ENCODE peak calls at places on chromosomes 12 and 14, in seven cellular contexts. R is H9, I is mesenchymal stem cell, V is IMR-90, Y is H1, H is trophoblast cell, C is mesendoderm. E is an unnamed sample.

GRCh38 chr12:120830052-120830940 is 73.9 kb downstream of the SPPL3 start:
- DNase-seq in R (no peak), H (no peak), C (peak; percentile 43), I (peak; percentile 39), V (peak; percentile 12), Y (no peak), E (no peak)

GRCh38 chr14:26859483-26859882 is 261.6 kb upstream of the NOVA1 start:
- DNase-seq in I (no peak), H (no peak), Y (no peak), V (no peak), R (no peak), C (no peak), E (no peak)

GRCh38 chr14:80390911-80391310 is 179.6 kb upstream of the DIO2 start:
- DNase-seq in C (peak; percentile 58), Y (no peak), H (peak; percentile 84), R (no peak), I (peak; percentile 36), V (peak; percentile 51), E (peak; percentile 11)

GRCh38 chr12:81369175-81369574 is 291.3 kb downstream of the ACSS3 start:
- DNase-seq in Y (no peak), I (no peak), R (no peak), C (no peak), H (no peak), V (no peak), E (no peak)

GRCh38 chr12:72865921-72866320 is 593.8 kb downstream of the TRHDE start:
- DNase-seq in V (no peak), I (no peak), Y (no peak), C (no peak), H (no peak), R (no peak), E (no peak)

GRCh38 chr12:51147309-51147708 is 25.6 kb downstream of the TFCP2 start:
- DNase-seq in H (no peak), Y (no peak), C (peak; percentile 13), V (no peak), I (no peak), R (no peak), E (no peak)

GRCh38 chr14:74516451-74517155 is 23.0 kb downstream of the ISCA2 start:
- DNase-seq in I (peak; percentile 23), V (peak; percentile 25), C (peak; percentile 87), Y (no peak), R (peak; percentile 67), H (no peak), E (no peak)

GRCh38 chr12:89140580-89141236 is 211.6 kb downstream of the DUSP6 start:
- DNase-seq in C (no peak), R (no peak), I (no peak), V (peak; percentile 61), Y (no peak), H (no peak), E (no peak)

GRCh38 chr14:45135659-45136314 is at the start of gene FANCM:
- DNase-seq in C (peak; percentile 99), I (peak; percentile 98), Y (peak; percentile 80), R (peak; percentile 95), V (peak; percentile 98), H (peak; percentile 95), E (peak; percentile 96)

GRCh38 chr12:132550014-132550802 is 60.2 kb downstream of the LRCOL1 start:
- DNase-seq in R (peak; percentile 86), I (peak; percentile 44), Y (peak; percentile 83), V (no peak), H (no peak), C (peak; percentile 76), E (peak; percentile 52)

GRCh38 chr14:75905505-75905904 is 76.3 kb downstream of the TGFB3 start:
- DNase-seq in H (peak; percentile 19), V (peak; percentile 53), C (no peak), Y (no peak), I (peak; percentile 41), R (no peak), E (no peak)

GRCh38 chr14:89952581-89952980 is 1.9 kb downstream of the EFCAB11 start:
- DNase-seq in R (no peak), H (no peak), C (no peak), I (no peak), V (no peak), Y (no peak), E (no peak)

GRCh38 chr12:92144631-92145480 is 790 bp downstream of the BTG1 start:
- DNase-seq in R (peak; percentile 45), H (peak; percentile 69), V (peak; percentile 52), C (peak; percentile 75), Y (peak; percentile 56), I (peak; percentile 60), E (peak; percentile 27)

GRCh38 chr12:96198970-96199369 is 4.8 kb downstream of the ELK3 start:
- DNase-seq in H (no peak), V (peak; percentile 96), I (peak; percentile 91), Y (no peak), R (no peak), C (no peak), E (no peak)

GRCh38 chr12:78490841-78491240 is 373.7 kb upstream of the SYT1 start:
- DNase-seq in Y (no peak), I (no peak), H (no peak), C (no peak), R (no peak), V (peak; percentile 1), E (no peak)

GRCh38 chr14:24674204-24674970 is 40.4 kb upstream of the GZMB start:
- DNase-seq in C (no peak), Y (no peak), H (no peak), V (no peak), I (no peak), R (no peak), E (no peak)

GRCh38 chr12:6263931-6264330 is 46.6 kb upstream of the PLEKHG6 start:
- DNase-seq in C (peak; percentile 84), R (no peak), V (peak; percentile 52), Y (no peak), I (no peak), H (no peak), E (no peak)

GRCh38 chr14:70821916-70822705 is 12.8 kb upstream of the MAP3K9 start:
- DNase-seq in V (peak; percentile 35), I (peak; percentile 70), H (peak; percentile 28), R (peak; percentile 60), Y (peak; percentile 82), C (peak; percentile 74), E (peak; percentile 62)

DNA sequence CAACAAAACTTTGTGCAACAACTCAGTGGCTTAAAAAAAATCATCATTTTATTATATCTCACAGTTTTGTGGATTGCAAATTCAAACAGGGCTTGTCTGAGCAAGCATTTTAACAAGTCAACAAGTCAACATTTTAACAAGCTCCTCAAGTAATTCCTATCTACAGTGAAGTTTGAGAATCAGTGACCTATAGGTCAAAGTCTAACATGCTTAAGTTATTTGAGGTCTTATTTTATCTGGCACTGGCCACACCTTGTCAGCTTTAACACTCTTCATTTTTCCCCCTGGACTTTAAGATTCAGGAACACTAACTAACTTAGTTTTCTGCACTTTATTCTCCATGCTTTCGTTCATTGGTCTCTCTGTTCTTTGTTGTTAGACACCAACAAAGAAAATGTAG is 71.2 kb upstream of the PELI2 start:
- DNase-seq in Y (no peak), I (no peak), H (no peak), R (no peak), V (no peak), C (no peak), E (no peak)
- H2BK5ac ChIP-seq in Y (no peak overlapping the region), I (no peak overlapping the region), H (no peak overlapping the region), R (no peak overlapping the region), V (no peak overlapping the region), C (no peak overlapping the region), E (no peak overlapping the region)

GRCh38 chr14:48023881-48024280 is 348.5 kb upstream of the MDGA2 start:
- DNase-seq in H (no peak), R (no peak), Y (no peak), I (no peak), V (no peak), C (peak; percentile 2), E (no peak)

DNA sequence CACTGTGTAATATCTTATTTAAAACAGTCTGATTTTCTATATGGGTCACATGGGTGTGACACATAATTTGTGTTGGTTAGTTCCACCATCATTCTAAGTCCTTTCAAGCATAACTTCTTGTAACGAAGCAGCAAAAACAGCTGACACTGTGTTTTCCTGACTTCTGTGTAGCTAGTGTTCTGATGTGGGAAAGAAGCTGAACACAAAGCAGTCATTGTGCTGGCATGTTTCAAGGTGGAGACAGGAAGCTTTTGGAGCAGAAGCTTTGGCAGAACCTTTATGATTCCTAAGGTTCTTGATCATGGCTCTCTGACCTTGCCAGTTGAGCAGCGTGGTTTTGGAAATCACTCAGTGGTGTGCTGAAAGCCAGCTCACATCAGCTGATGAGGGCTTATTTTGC is 351.7 kb upstream of the MDGA2 start:
- DNase-seq in C (no peak), Y (no peak), R (no peak), V (no peak), H (no peak), I (no peak), E (no peak)
- H3K9ac ChIP-seq in C (no peak overlapping the region), Y (no peak overlapping the region), R (no peak overlapping the region), V (no peak overlapping the region), H (no peak overlapping the region), I (no peak overlapping the region), E (no peak overlapping the region)

DNA sequence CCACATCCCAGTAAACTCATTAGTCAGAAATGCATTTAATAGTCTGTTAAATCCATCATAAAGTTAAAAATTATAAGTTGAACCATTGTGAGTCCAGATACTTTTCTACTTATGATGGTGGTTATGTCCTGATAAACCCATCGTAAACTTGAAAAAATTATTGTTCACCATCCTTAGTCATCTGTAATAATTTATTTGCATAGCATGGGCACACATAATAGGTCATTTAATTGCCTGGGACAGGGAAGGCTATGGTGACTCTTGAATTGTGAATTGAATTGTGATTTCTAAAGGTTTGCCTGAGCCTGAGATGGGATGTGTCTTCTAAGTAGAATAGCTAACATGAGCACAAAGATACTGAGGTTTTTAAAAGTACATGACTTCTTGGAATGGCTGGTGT is 21.5 kb downstream of the ZDHHC17 start:
- DNase-seq in I (no peak), V (no peak), C (no peak), H (no peak), R (no peak), Y (no peak), E (no peak)
- H4K8ac ChIP-seq in I (no peak overlapping the region), V (no peak overlapping the region), C (no peak overlapping the region), H (no peak overlapping the region), R (no peak overlapping the region), Y (no peak overlapping the region), E (no peak overlapping the region)

GRCh38 chr14:96095581-96096476 is 56.7 kb downstream of the C14orf132 start:
- DNase-seq in I (peak; percentile 97), R (no peak), Y (no peak), V (peak; percentile 92), H (peak; percentile 95), C (no peak), E (no peak)

GRCh38 chr14:96092936-96093335 is 53.8 kb downstream of the C14orf132 start:
- DNase-seq in R (no peak), H (no peak), C (no peak), Y (no peak), I (no peak), V (no peak), E (no peak)

GRCh38 chr14:96095058-96095457 is 55.9 kb downstream of the C14orf132 start:
- DNase-seq in V (no peak), Y (no peak), R (no peak), C (no peak), H (no peak), I (no peak), E (no peak)

GRCh38 chr14:96094656-96095055 is 55.5 kb downstream of the C14orf132 start:
- DNase-seq in V (no peak), Y (no peak), I (no peak), H (no peak), C (no peak), R (no peak), E (no peak)

DNA sequence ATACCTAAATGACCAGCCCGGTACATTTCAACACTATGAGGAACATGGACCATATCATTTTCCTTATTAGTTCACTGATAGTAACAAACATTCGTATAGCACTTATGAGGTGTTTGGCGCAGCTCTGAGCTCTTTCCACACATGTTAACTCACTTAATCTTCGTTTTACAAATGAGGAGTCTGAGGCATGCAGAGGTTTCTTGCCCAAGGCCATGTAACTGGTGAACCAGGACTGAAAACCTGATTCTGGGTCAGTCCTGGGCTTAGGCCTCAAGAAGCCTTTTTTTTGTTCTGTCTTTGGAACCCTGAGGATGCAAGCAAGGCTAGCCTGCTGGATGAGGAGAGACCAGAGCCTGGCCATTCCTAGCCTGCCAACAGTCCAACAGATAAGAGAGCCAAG is 55.0 kb downstream of the C14orf132 start:
- DNase-seq in Y (no peak), C (no peak), H (peak; percentile 69), R (no peak), I (no peak), V (no peak), E (no peak)
- H2BK5ac ChIP-seq in Y (no peak overlapping the region), C (no peak overlapping the region), H (no peak overlapping the region), R (no peak overlapping the region), I (no peak overlapping the region), V (no peak overlapping the region), E (no peak overlapping the region)

E was measured in neuronal stem cell.